ENCODE peak calls at places on chromosomes 4 and X, in four cellular contexts. One of them, this sample, is unnamed.

GRCh38 chr4:94561249-94562024 is 109.7 kb downstream of the PDLIM5 start:
- DNase-seq in body of pancreas: no peak
- DNase-seq in HCT116: no peak
- DNase-seq in prostate gland: no peak
- DNase-seq in this sample: no peak

GRCh38 chrX:112818114-112819012 is 22.3 kb downstream of the AMOT start:
- DNase-seq in body of pancreas: peak; percentile 11
- DNase-seq in HCT116: no peak
- DNase-seq in prostate gland: peak; percentile 60
- DNase-seq in this sample: no peak

GRCh38 chrX:15416133-15416993 is 32.1 kb upstream of the VEGFD start:
- DNase-seq in body of pancreas: no peak
- DNase-seq in HCT116: no peak
- DNase-seq in prostate gland: no peak
- DNase-seq in this sample: no peak

GRCh38 chrX:122115604-122116003 is 1068.2 kb downstream of the GLUD2 start:
- DNase-seq in body of pancreas: no peak
- DNase-seq in HCT116: no peak
- DNase-seq in prostate gland: no peak
- DNase-seq in this sample: no peak

GRCh38 chrX:140123446-140123845 is 158.1 kb upstream of the CXorf66 start:
- DNase-seq in body of pancreas: no peak
- DNase-seq in HCT116: no peak
- DNase-seq in prostate gland: no peak
- DNase-seq in this sample: no peak

GRCh38 chrX:107025538-107025937 is 25.5 kb upstream of the MORC4 start:
- DNase-seq in body of pancreas: no peak
- DNase-seq in HCT116: peak; percentile 27
- DNase-seq in prostate gland: no peak
- DNase-seq in this sample: peak; percentile 2

GRCh38 chrX:139875831-139876230 is 57.0 kb downstream of the ATP11C start:
- DNase-seq in body of pancreas: no peak
- DNase-seq in HCT116: no peak
- DNase-seq in prostate gland: no peak
- DNase-seq in this sample: no peak

GRCh38 chr4:83252782-83253405 is 31.7 kb downstream of the COQ2 start:
- DNase-seq in body of pancreas: peak; percentile 74
- DNase-seq in HCT116: peak; percentile 54
- DNase-seq in prostate gland: peak; percentile 59
- DNase-seq in this sample: no peak

GRCh38 chr4:22500128-22500611 is 15.7 kb downstream of the ADGRA3 start:
- DNase-seq in body of pancreas: peak; percentile 68
- DNase-seq in HCT116: no peak
- DNase-seq in prostate gland: peak; percentile 78
- DNase-seq in this sample: no peak

GRCh38 chr4:12956026-12956425 is 528.1 kb downstream of the RAB28 start:
- DNase-seq in body of pancreas: no peak
- DNase-seq in HCT116: no peak
- DNase-seq in prostate gland: no peak
- DNase-seq in this sample: no peak

GRCh38 chrX:109596015-109596414 is 29.0 kb downstream of the KCNE5 start:
- DNase-seq in body of pancreas: no peak
- DNase-seq in HCT116: no peak
- DNase-seq in prostate gland: no peak
- DNase-seq in this sample: no peak

GRCh38 chr4:183438458-183439113 is 5.8 kb upstream of the CDKN2AIP start:
- DNase-seq in body of pancreas: peak; percentile 49
- DNase-seq in HCT116: peak; percentile 82
- DNase-seq in prostate gland: peak; percentile 24
- DNase-seq in this sample: peak; percentile 52

GRCh38 chrX:21487832-21488231 is 113.6 kb downstream of the CNKSR2 start:
- DNase-seq in body of pancreas: no peak
- DNase-seq in HCT116: no peak
- DNase-seq in prostate gland: peak; percentile 34
- DNase-seq in this sample: no peak

GRCh38 chrX:136168929-136169735 is 21.8 kb downstream of the FHL1 start:
- DNase-seq in body of pancreas: peak; percentile 34
- DNase-seq in HCT116: no peak
- DNase-seq in prostate gland: no peak
- DNase-seq in this sample: no peak

GRCh38 chr4:154433543-154433942 is 58.1 kb downstream of the DCHS2 start:
- DNase-seq in body of pancreas: no peak
- DNase-seq in HCT116: no peak
- DNase-seq in prostate gland: no peak
- DNase-seq in this sample: no peak

GRCh38 chr4:185062606-185063005 is 44.3 kb downstream of the HELT start:
- DNase-seq in body of pancreas: no peak
- DNase-seq in HCT116: no peak
- DNase-seq in prostate gland: no peak
- DNase-seq in this sample: no peak

GRCh38 chrX:115147220-115147619 is 42.0 kb upstream of the RBMXL3 start:
- DNase-seq in body of pancreas: no peak
- DNase-seq in HCT116: peak; percentile 2
- DNase-seq in prostate gland: no peak
- DNase-seq in this sample: no peak

GRCh38 chr4:93221771-93222170 is 606.8 kb upstream of the ATOH1 start:
- DNase-seq in body of pancreas: no peak
- DNase-seq in HCT116: no peak
- DNase-seq in prostate gland: no peak
- DNase-seq in this sample: no peak

GRCh38 chrX:71859637-71860036 is 51.0 kb upstream of the NHSL2 start:
- DNase-seq in body of pancreas: peak; percentile 38
- DNase-seq in HCT116: peak; percentile 6
- DNase-seq in prostate gland: no peak
- DNase-seq in this sample: no peak

GRCh38 chrX:20432048-20432447 is 165.3 kb upstream of the RPS6KA3 start:
- DNase-seq in body of pancreas: no peak
- DNase-seq in HCT116: no peak
- DNase-seq in prostate gland: no peak
- DNase-seq in this sample: no peak

GRCh38 chrX:31318866-31319265 is 247.0 kb upstream of the FTHL17 start:
- DNase-seq in body of pancreas: no peak
- DNase-seq in HCT116: no peak
- DNase-seq in prostate gland: no peak
- DNase-seq in this sample: no peak

GRCh38 chrX:150499240-150499639 is 69.2 kb upstream of the MTM1 start:
- DNase-seq in body of pancreas: no peak
- DNase-seq in HCT116: no peak
- DNase-seq in prostate gland: no peak
- DNase-seq in this sample: no peak
- TF ChIP-seq POLR2A in body of pancreas: no peak
- TF ChIP-seq POLR2A in HCT116: no peak
- TF ChIP-seq POLR2A in prostate gland: no peak
- TF ChIP-seq POLR2A in this sample: no peak

DNA sequence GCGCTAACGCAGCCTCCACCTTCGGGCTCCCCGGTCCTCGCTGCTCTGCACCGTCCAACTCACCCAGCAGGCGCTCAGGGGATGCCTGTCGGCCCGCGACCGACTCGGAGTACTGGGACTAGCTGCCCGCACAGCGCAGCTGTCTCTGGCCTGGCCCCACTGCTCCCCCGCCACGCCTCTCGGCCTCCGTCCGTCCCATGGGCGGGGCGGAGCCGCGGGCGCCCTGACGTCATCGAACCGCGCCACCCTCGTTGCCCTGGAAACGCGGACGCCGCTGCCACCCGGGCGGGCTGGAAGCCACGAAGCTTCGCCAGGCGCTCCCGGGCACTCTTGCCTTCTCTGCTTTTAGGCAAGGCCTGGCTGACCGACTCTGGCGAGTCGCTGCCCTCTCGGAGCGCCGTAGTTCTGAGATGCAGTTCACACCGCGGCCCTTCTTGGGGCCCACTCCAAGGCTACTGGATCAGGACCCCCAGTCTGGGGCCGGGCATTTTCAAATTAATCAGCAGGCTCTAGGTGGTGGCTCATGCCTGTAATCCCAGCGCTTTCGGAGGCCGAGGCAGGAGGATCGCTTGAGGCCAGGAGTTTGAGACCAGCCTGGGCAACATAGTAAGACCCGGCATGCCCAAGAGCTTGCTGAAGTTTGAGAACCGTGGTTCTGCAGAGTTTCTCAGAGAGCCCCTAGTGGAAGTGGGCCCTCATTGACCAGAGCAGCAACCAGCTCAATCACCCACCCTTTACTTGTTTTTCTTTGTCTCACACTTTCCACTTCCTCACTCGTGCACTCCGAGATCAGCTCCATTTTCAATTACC is 12.0 kb downstream of the ACOX3 start:
- DNase-seq in body of pancreas: peak; percentile 91
- DNase-seq in HCT116: peak; percentile 63
- DNase-seq in prostate gland: peak; percentile 81
- DNase-seq in this sample: peak; percentile 73
- TF ChIP-seq POLR2A in body of pancreas: peak; percentile 87
- TF ChIP-seq POLR2A in HCT116: peak; percentile 38
- TF ChIP-seq POLR2A in prostate gland: peak; percentile 83
- TF ChIP-seq POLR2A in this sample: peak; percentile 80

GRCh38 chrX:12973561-12974216 is 1.2 kb upstream of the TMSB4X start:
- DNase-seq in body of pancreas: peak; percentile 31
- DNase-seq in HCT116: no peak
- DNase-seq in prostate gland: no peak
- DNase-seq in this sample: no peak
- TF ChIP-seq POLR2A in body of pancreas: peak; percentile 18
- TF ChIP-seq POLR2A in HCT116: no peak
- TF ChIP-seq POLR2A in prostate gland: no peak
- TF ChIP-seq POLR2A in this sample: no peak

GRCh38 chr4:140096483-140096861 is 57.5 kb downstream of the MAML3 start:
- DNase-seq in body of pancreas: no peak
- DNase-seq in HCT116: no peak
- DNase-seq in prostate gland: no peak
- DNase-seq in this sample: no peak

GRCh38 chr4:140096921-140097320 is 57.1 kb downstream of the MAML3 start:
- DNase-seq in body of pancreas: no peak
- DNase-seq in HCT116: no peak
- DNase-seq in prostate gland: no peak
- DNase-seq in this sample: no peak

GRCh38 chr4:140097572-140097971 is 56.4 kb downstream of the MAML3 start:
- DNase-seq in body of pancreas: no peak
- DNase-seq in HCT116: no peak
- DNase-seq in prostate gland: no peak
- DNase-seq in this sample: no peak

GRCh38 chr4:140094701-140095420 is 59.1 kb downstream of the MAML3 start:
- DNase-seq in body of pancreas: peak; percentile 74
- DNase-seq in HCT116: no peak
- DNase-seq in prostate gland: peak; percentile 55
- DNase-seq in this sample: no peak

GRCh38 chr4:140095694-140096482 is 58.1 kb downstream of the MAML3 start:
- DNase-seq in body of pancreas: no peak
- DNase-seq in HCT116: peak; percentile 62
- DNase-seq in prostate gland: no peak
- DNase-seq in this sample: no peak
- TF ChIP-seq POLR2A in body of pancreas: peak; percentile 31
- TF ChIP-seq POLR2A in HCT116: no peak
- TF ChIP-seq POLR2A in prostate gland: no peak
- TF ChIP-seq POLR2A in this sample: no peak

DNA sequence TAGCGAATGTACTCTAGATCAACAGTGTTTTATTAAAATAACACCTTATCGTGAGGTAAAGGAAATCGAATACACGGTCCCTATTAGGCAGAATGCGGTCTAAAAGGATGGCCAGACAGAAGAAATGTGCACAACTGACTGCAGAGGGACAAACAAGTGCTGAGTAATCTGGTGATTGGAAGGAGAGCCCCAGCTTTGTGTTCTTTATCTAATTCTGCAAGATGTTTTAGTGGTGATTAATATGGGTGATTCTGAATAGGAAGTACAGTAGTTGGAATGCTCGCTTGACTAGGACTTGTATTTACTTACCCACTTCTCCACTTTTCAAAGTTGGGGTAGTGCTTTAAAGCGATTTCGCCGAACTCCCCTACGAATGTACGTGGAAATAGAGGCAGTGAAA is 1.2 kb downstream of the WDR44 start:
- DNase-seq in body of pancreas: no peak
- DNase-seq in HCT116: no peak
- DNase-seq in prostate gland: no peak
- DNase-seq in this sample: no peak
- TF ChIP-seq POLR2A in body of pancreas: no peak
- TF ChIP-seq POLR2A in HCT116: no peak
- TF ChIP-seq POLR2A in prostate gland: no peak
- TF ChIP-seq POLR2A in this sample: no peak

DNA sequence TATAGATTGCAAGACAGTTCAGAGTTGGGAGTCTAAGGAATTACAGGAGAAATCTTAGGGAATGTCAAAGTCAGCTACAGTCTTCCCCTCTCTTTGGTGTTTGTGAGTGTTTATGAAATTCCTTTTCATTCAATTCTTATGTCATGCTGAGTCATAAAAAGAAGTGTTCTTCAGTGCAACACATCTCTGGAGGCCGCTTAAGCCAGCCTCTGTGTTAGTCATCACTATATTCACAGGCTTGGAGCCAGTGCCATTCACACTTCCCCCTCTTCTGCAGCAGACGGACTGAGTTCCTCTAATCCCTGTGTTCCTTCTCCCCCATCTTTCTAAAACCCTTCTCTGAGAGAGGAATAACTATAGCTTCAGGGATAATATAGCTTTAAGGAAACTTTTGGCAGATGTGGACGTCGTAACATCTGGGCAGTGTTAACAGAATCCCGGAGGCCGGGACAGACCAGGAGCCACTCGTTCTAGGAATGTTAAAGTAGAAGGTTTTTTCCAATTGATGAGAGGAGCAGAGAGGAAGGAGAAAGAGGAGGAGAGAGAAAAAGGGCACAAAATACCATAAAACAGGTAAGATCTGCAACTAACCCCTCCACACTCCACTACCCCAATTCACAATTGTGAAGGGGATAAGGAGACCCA is at the start of gene SRPX2:
- DNase-seq in body of pancreas: peak; percentile 17
- DNase-seq in HCT116: peak; percentile 63
- DNase-seq in prostate gland: no peak
- DNase-seq in this sample: peak; percentile 33
- TF ChIP-seq POLR2A in body of pancreas: peak; percentile 34
- TF ChIP-seq POLR2A in HCT116: no peak
- TF ChIP-seq POLR2A in prostate gland: peak; percentile 18
- TF ChIP-seq POLR2A in this sample: no peak